ENCODE peak calls at places on chromosomes 3 and 15, in nine cellular contexts. M is NCI-H1417 treated with DMSO at 0.1 percent for 48 hours; N is stimulated activated CD8-positive, alpha-beta memory T cell treated with anti-CD3 and anti-CD28 coated beads, Interleukin-12 subunit alpha, Interleukin-12 subunit beta, amount 100 ng/mL, for 4 hours; B is NCI-H524; E is thoracic aorta; K is stimulated activated CD4-positive, alpha-beta T cell treated with anti-CD3 and anti-CD28 coated beads, TNF-alpha, amount 100 ng/mL, for 1 hour; P is NCI-H187; U is endothelial cell; Y is HEK293T. Z is an unnamed sample.

GRCh38 chr15:52291204-52291603 is 4.4 kb downstream of the MYO5C start:
- DNase-seq in M (no peak), N (no peak), B (no peak), E (no peak), K (no peak), P (no peak), U (no peak), Y (no peak), Z (no peak)

GRCh38 chr3:115217678-115218451 is 70.8 kb upstream of the ZBTB20 start:
- DNase-seq in M (peak), N (no peak), B (peak), E (no peak), K (no peak), P (peak), U (peak), Y (peak), Z (no peak)

GRCh38 chr3:15108082-15108545 is 9.2 kb upstream of the RBSN start:
- DNase-seq in M (no peak), N (peak), B (peak), E (no peak), K (peak), P (peak), U (peak), Y (peak), Z (peak)

GRCh38 chr3:126180477-126181397 is at the start of gene ALDH1L1:
- DNase-seq in M (peak), N (no peak), B (peak), E (peak), K (no peak), P (no peak), U (peak), Y (no peak), Z (no peak)

GRCh38 chr3:169841171-169841570 is 28.5 kb upstream of the LRRC34 start:
- DNase-seq in M (no peak), N (no peak), B (no peak), E (no peak), K (no peak), P (no peak), U (no peak), Y (no peak), Z (no peak)

GRCh38 chr3:141489184-141489583 is 2.4 kb downstream of the RASA2 start:
- DNase-seq in M (no peak), N (no peak), B (no peak), E (no peak), K (no peak), P (no peak), U (no peak), Y (no peak), Z (no peak)

GRCh38 chr3:132587401-132587800 is 9.7 kb upstream of the ACKR4 start:
- DNase-seq in M (no peak), N (no peak), B (no peak), E (no peak), K (no peak), P (no peak), U (no peak), Y (no peak), Z (no peak)

GRCh38 chr15:88535100-88535499 is 11.4 kb downstream of the DET1 start:
- DNase-seq in M (no peak), N (no peak), B (no peak), E (no peak), K (no peak), P (no peak), U (no peak), Y (no peak), Z (no peak)

GRCh38 chr3:148717918-148718317 is 20.2 kb downstream of the AGTR1 start:
- DNase-seq in M (no peak), N (no peak), B (no peak), E (no peak), K (no peak), P (no peak), U (no peak), Y (no peak), Z (no peak)

Z was measured in natural killer cell treated with Interleukin-12 subunit alpha and Interleukin-12 subunit beta and Interleukin-15 and Interleukin-18, amount 100 ng/mL, for 72 hours.